ENCODE peak calls at places on chromosomes 6 and 20, in seven cellular contexts. L is ureter; W is EH; K is frontal cortex; Q is stimulated activated CD8-positive, alpha-beta memory T cell treated with anti-CD3 and anti-CD28 coated beads, Interleukin-2, amount 100 ng/mL, for 1 hour; S is progenitor cell of endocrine pancreas; J is astrocyte. F is an unnamed sample.

GRCh38 chr6:54014440-54014839 is 96.8 kb upstream of the MLIP start:
- DNase-seq in L (no peak), W (no peak), K (no peak), Q (no peak), S (no peak), J (no peak), F (no peak)

GRCh38 chr6:54037277-54037779 is 73.9 kb upstream of the MLIP start:
- DNase-seq in L (no peak), W (peak), K (no peak), Q (no peak), S (no peak), J (no peak), F (no peak)

GRCh38 chr6:16769986-16770376 is 8.7 kb upstream of the ATXN1 start:
- DNase-seq in L (no peak), W (peak), K (no peak), Q (no peak), S (no peak), J (peak), F (no peak)

GRCh38 chr6:30259140-30260035 is 46.2 kb upstream of the TRIM26 start:
- DNase-seq in L (peak), W (peak), K (peak), Q (peak), S (peak), J (peak), F (peak)

GRCh38 chr20:54208492-54209044 is 681 bp downstream of the PFDN4 start:
- DNase-seq in L (no peak), W (peak), K (no peak), Q (peak), S (no peak), J (peak), F (peak)

GRCh38 chr6:108030223-108030622 is 44.3 kb downstream of the OSTM1 start:
- DNase-seq in L (no peak), W (no peak), K (no peak), Q (no peak), S (no peak), J (no peak), F (no peak)

GRCh38 chr6:53833147-53833546 is 38.3 kb downstream of the LRRC1 start:
- DNase-seq in L (no peak), W (peak), K (no peak), Q (no peak), S (no peak), J (no peak), F (no peak)

GRCh38 chr6:170312876-170313275 is 6.3 kb downstream of the FAM120B start:
- DNase-seq in L (no peak), W (no peak), K (no peak), Q (no peak), S (no peak), J (no peak), F (no peak)

GRCh38 chr6:26537160-26537845 is 863 bp upstream of the HMGN4 start:
- DNase-seq in L (peak), W (peak), K (no peak), Q (peak), S (peak), J (peak), F (peak)

GRCh38 chr6:158014505-158015187 is 33.0 kb downstream of the SYNJ2 start:
- DNase-seq in L (no peak), W (peak), K (no peak), Q (no peak), S (no peak), J (no peak), F (no peak)

GRCh38 chr20:64162239-64162621 is 2.0 kb upstream of the MYT1 start:
- DNase-seq in L (no peak), W (no peak), K (no peak), Q (no peak), S (no peak), J (no peak), F (no peak)